ENCODE peak calls at places on chromosomes 3 and 15, in seven cellular contexts. One of them, this sample, is unnamed.
A peak's percentile ranks its signal among the peaks of the same experiment; 100 is the strongest.

GRCh38 chr15:85316244-85316934 is 64.0 kb upstream of the AKAP13 start:
- DNase-seq in Panc1: no peak
- DNase-seq in cardiac fibroblast: peak; percentile 28
- DNase-seq in dorsolateral prefrontal cortex: no peak
- DNase-seq in foreskin fibroblast: peak; percentile 80
- DNase-seq in keratinocyte: no peak
- DNase-seq in progenitor cell of endocrine pancreas: no peak
- DNase-seq in this sample: no peak

GRCh38 chr3:48439820-48440589 is at the start of the genes CCDC51 and TMA7:
- DNase-seq in dorsolateral prefrontal cortex: peak; percentile 99
- DNase-seq in foreskin fibroblast: peak; percentile 98
- DNase-seq in Panc1: peak; percentile 88
- DNase-seq in progenitor cell of endocrine pancreas: peak; percentile 94
- DNase-seq in keratinocyte: peak; percentile 94
- DNase-seq in cardiac fibroblast: peak; percentile 96
- DNase-seq in this sample: peak; percentile 85

GRCh38 chr15:38651328-38652038 is 86.9 kb upstream of the RASGRP1 start:
- DNase-seq in foreskin fibroblast: no peak
- DNase-seq in keratinocyte: no peak
- DNase-seq in progenitor cell of endocrine pancreas: no peak
- DNase-seq in Panc1: no peak
- DNase-seq in cardiac fibroblast: no peak
- DNase-seq in dorsolateral prefrontal cortex: no peak
- DNase-seq in this sample: no peak

GRCh38 chr3:29644261-29644660 is 363.4 kb downstream of the RBMS3 start:
- DNase-seq in keratinocyte: no peak
- DNase-seq in foreskin fibroblast: peak; percentile 35
- DNase-seq in cardiac fibroblast: peak; percentile 31
- DNase-seq in progenitor cell of endocrine pancreas: no peak
- DNase-seq in dorsolateral prefrontal cortex: no peak
- DNase-seq in Panc1: no peak
- DNase-seq in this sample: peak; percentile 42

GRCh38 chr3:128081846-128082245 is 29.6 kb downstream of the SEC61A1 start:
- DNase-seq in cardiac fibroblast: peak; percentile 81
- DNase-seq in dorsolateral prefrontal cortex: no peak
- DNase-seq in progenitor cell of endocrine pancreas: no peak
- DNase-seq in foreskin fibroblast: peak; percentile 85
- DNase-seq in keratinocyte: no peak
- DNase-seq in Panc1: no peak
- DNase-seq in this sample: no peak

GRCh38 chr3:4290272-4290893 is 12.8 kb upstream of the SETMAR start:
- DNase-seq in keratinocyte: no peak
- DNase-seq in dorsolateral prefrontal cortex: peak; percentile 61
- DNase-seq in progenitor cell of endocrine pancreas: peak; percentile 27
- DNase-seq in Panc1: peak; percentile 61
- DNase-seq in cardiac fibroblast: peak; percentile 66
- DNase-seq in foreskin fibroblast: peak; percentile 70
- DNase-seq in this sample: peak; percentile 14

GRCh38 chr3:128911911-128912310 is 32.5 kb downstream of the ACAD9 start:
- DNase-seq in progenitor cell of endocrine pancreas: no peak
- DNase-seq in keratinocyte: no peak
- DNase-seq in Panc1: no peak
- DNase-seq in foreskin fibroblast: no peak
- DNase-seq in cardiac fibroblast: no peak
- DNase-seq in dorsolateral prefrontal cortex: no peak
- DNase-seq in this sample: no peak

GRCh38 chr3:190534986-190535385 is 21.1 kb downstream of the IL1RAP start:
- DNase-seq in keratinocyte: no peak
- DNase-seq in foreskin fibroblast: no peak
- DNase-seq in cardiac fibroblast: peak; percentile 48
- DNase-seq in dorsolateral prefrontal cortex: no peak
- DNase-seq in Panc1: no peak
- DNase-seq in progenitor cell of endocrine pancreas: no peak
- DNase-seq in this sample: no peak

GRCh38 chr3:72123908-72124441 is 339.0 kb upstream of the PROK2 start:
- DNase-seq in foreskin fibroblast: peak; percentile 91
- DNase-seq in cardiac fibroblast: peak; percentile 93
- DNase-seq in progenitor cell of endocrine pancreas: no peak
- DNase-seq in keratinocyte: peak; percentile 91
- DNase-seq in dorsolateral prefrontal cortex: no peak
- DNase-seq in Panc1: peak; percentile 56
- DNase-seq in this sample: peak; percentile 20

GRCh38 chr3:14329116-14329830 is 73.1 kb upstream of the SLC6A6 start:
- DNase-seq in keratinocyte: peak; percentile 38
- DNase-seq in progenitor cell of endocrine pancreas: no peak
- DNase-seq in cardiac fibroblast: peak; percentile 22
- DNase-seq in foreskin fibroblast: peak; percentile 67
- DNase-seq in dorsolateral prefrontal cortex: no peak
- DNase-seq in Panc1: no peak
- DNase-seq in this sample: peak; percentile 3

GRCh38 chr15:70566047-70566835 is 197.1 kb downstream of the UACA start:
- DNase-seq in Panc1: no peak
- DNase-seq in dorsolateral prefrontal cortex: no peak
- DNase-seq in progenitor cell of endocrine pancreas: no peak
- DNase-seq in cardiac fibroblast: no peak
- DNase-seq in keratinocyte: no peak
- DNase-seq in foreskin fibroblast: no peak
- DNase-seq in this sample: no peak

GRCh38 chr3:125123906-125124305 is 68.1 kb upstream of the HEG1 start:
- DNase-seq in progenitor cell of endocrine pancreas: no peak
- DNase-seq in foreskin fibroblast: no peak
- DNase-seq in Panc1: no peak
- DNase-seq in cardiac fibroblast: peak; percentile 55
- DNase-seq in dorsolateral prefrontal cortex: no peak
- DNase-seq in keratinocyte: no peak
- DNase-seq in this sample: no peak

GRCh38 chr3:126798521-126798920 is 94.5 kb downstream of the CHCHD6 start:
- DNase-seq in cardiac fibroblast: no peak
- DNase-seq in progenitor cell of endocrine pancreas: no peak
- DNase-seq in foreskin fibroblast: peak; percentile 55
- DNase-seq in keratinocyte: no peak
- DNase-seq in Panc1: no peak
- DNase-seq in dorsolateral prefrontal cortex: no peak
- DNase-seq in this sample: no peak

GRCh38 chr15:72923304-72923703 is 129.0 kb upstream of the NEO1 start:
- DNase-seq in cardiac fibroblast: no peak
- DNase-seq in foreskin fibroblast: no peak
- DNase-seq in progenitor cell of endocrine pancreas: no peak
- DNase-seq in Panc1: no peak
- DNase-seq in dorsolateral prefrontal cortex: no peak
- DNase-seq in keratinocyte: no peak
- DNase-seq in this sample: no peak

GRCh38 chr3:38090453-38090852 is 46.5 kb downstream of the ACAA1 start:
- DNase-seq in Panc1: no peak
- DNase-seq in dorsolateral prefrontal cortex: no peak
- DNase-seq in cardiac fibroblast: no peak
- DNase-seq in foreskin fibroblast: no peak
- DNase-seq in progenitor cell of endocrine pancreas: no peak
- DNase-seq in keratinocyte: no peak
- DNase-seq in this sample: no peak

GRCh38 chr3:134318166-134318565 is 56.1 kb downstream of the AMOTL2 start:
- DNase-seq in keratinocyte: no peak
- DNase-seq in foreskin fibroblast: no peak
- DNase-seq in progenitor cell of endocrine pancreas: no peak
- DNase-seq in dorsolateral prefrontal cortex: no peak
- DNase-seq in cardiac fibroblast: no peak
- DNase-seq in Panc1: no peak
- DNase-seq in this sample: no peak

GRCh38 chr3:195900426-195901355 is 7.7 kb downstream of the TNK2 start:
- DNase-seq in progenitor cell of endocrine pancreas: no peak
- DNase-seq in dorsolateral prefrontal cortex: peak; percentile 92
- DNase-seq in cardiac fibroblast: no peak
- DNase-seq in Panc1: no peak
- DNase-seq in keratinocyte: no peak
- DNase-seq in foreskin fibroblast: peak; percentile 94
- DNase-seq in this sample: no peak

GRCh38 chr3:44398853-44399252 is 60.3 kb downstream of the TCAIM start:
- DNase-seq in cardiac fibroblast: no peak
- DNase-seq in foreskin fibroblast: no peak
- DNase-seq in dorsolateral prefrontal cortex: no peak
- DNase-seq in progenitor cell of endocrine pancreas: no peak
- DNase-seq in keratinocyte: no peak
- DNase-seq in Panc1: no peak
- DNase-seq in this sample: no peak

GRCh38 chr15:62495670-62496328 is 330.7 kb upstream of the C2CD4B start:
- DNase-seq in foreskin fibroblast: peak; percentile 95
- DNase-seq in Panc1: no peak
- DNase-seq in dorsolateral prefrontal cortex: peak; percentile 11
- DNase-seq in cardiac fibroblast: peak; percentile 80
- DNase-seq in progenitor cell of endocrine pancreas: no peak
- DNase-seq in keratinocyte: peak; percentile 11
- DNase-seq in this sample: peak; percentile 61

GRCh38 chr3:62101488-62101887 is 271.9 kb downstream of the FEZF2 start:
- DNase-seq in Panc1: no peak
- DNase-seq in cardiac fibroblast: no peak
- DNase-seq in dorsolateral prefrontal cortex: no peak
- DNase-seq in keratinocyte: no peak
- DNase-seq in foreskin fibroblast: peak; percentile 63
- DNase-seq in progenitor cell of endocrine pancreas: no peak
- DNase-seq in this sample: peak; percentile 32

GRCh38 chr3:74839591-74839990 is 225.1 kb upstream of the CNTN3 start:
- DNase-seq in foreskin fibroblast: no peak
- DNase-seq in keratinocyte: no peak
- DNase-seq in cardiac fibroblast: no peak
- DNase-seq in progenitor cell of endocrine pancreas: no peak
- DNase-seq in dorsolateral prefrontal cortex: no peak
- DNase-seq in Panc1: no peak
- DNase-seq in this sample: no peak

GRCh38 chr3:140376136-140376889 is 301.6 kb upstream of the TRIM42 start:
- DNase-seq in progenitor cell of endocrine pancreas: no peak
- DNase-seq in Panc1: no peak
- DNase-seq in dorsolateral prefrontal cortex: no peak
- DNase-seq in keratinocyte: no peak
- DNase-seq in foreskin fibroblast: no peak
- DNase-seq in cardiac fibroblast: no peak
- DNase-seq in this sample: no peak

GRCh38 chr3:140375002-140375401 is 302.9 kb upstream of the TRIM42 start:
- DNase-seq in dorsolateral prefrontal cortex: no peak
- DNase-seq in progenitor cell of endocrine pancreas: no peak
- DNase-seq in Panc1: no peak
- DNase-seq in keratinocyte: no peak
- DNase-seq in foreskin fibroblast: no peak
- DNase-seq in cardiac fibroblast: no peak
- DNase-seq in this sample: no peak

GRCh38 chr3:140378571-140379340 is 299.1 kb upstream of the TRIM42 start:
- DNase-seq in cardiac fibroblast: no peak
- DNase-seq in keratinocyte: no peak
- DNase-seq in Panc1: no peak
- DNase-seq in foreskin fibroblast: no peak
- DNase-seq in dorsolateral prefrontal cortex: peak; percentile 51
- DNase-seq in progenitor cell of endocrine pancreas: no peak
- DNase-seq in this sample: no peak

GRCh38 chr3:140377644-140378043 is 300.2 kb upstream of the TRIM42 start:
- DNase-seq in keratinocyte: no peak
- DNase-seq in foreskin fibroblast: no peak
- DNase-seq in dorsolateral prefrontal cortex: no peak
- DNase-seq in progenitor cell of endocrine pancreas: no peak
- DNase-seq in Panc1: no peak
- DNase-seq in cardiac fibroblast: peak; percentile 5
- DNase-seq in this sample: no peak
- TF ChIP-seq CTCF in keratinocyte: no peak
- TF ChIP-seq CTCF in foreskin fibroblast: no peak
- TF ChIP-seq CTCF in dorsolateral prefrontal cortex: no peak
- TF ChIP-seq CTCF in progenitor cell of endocrine pancreas: no peak
- TF ChIP-seq CTCF in Panc1: no peak
- TF ChIP-seq CTCF in cardiac fibroblast: no peak
- TF ChIP-seq CTCF in this sample: no peak

GRCh38 chr3:42601898-42602581 is 1.6 kb downstream of the NKTR start:
- DNase-seq in keratinocyte: no peak
- DNase-seq in progenitor cell of endocrine pancreas: no peak
- DNase-seq in cardiac fibroblast: peak; percentile 21
- DNase-seq in foreskin fibroblast: peak; percentile 37
- DNase-seq in dorsolateral prefrontal cortex: no peak
- DNase-seq in Panc1: no peak
- DNase-seq in this sample: no peak
- TF ChIP-seq CTCF in keratinocyte: peak; percentile 31
- TF ChIP-seq CTCF in progenitor cell of endocrine pancreas: peak; percentile 25
- TF ChIP-seq CTCF in cardiac fibroblast: peak; percentile 1
- TF ChIP-seq CTCF in foreskin fibroblast: no peak
- TF ChIP-seq CTCF in dorsolateral prefrontal cortex: no peak
- TF ChIP-seq CTCF in Panc1: no peak
- TF ChIP-seq CTCF in this sample: peak; percentile 9

DNA sequence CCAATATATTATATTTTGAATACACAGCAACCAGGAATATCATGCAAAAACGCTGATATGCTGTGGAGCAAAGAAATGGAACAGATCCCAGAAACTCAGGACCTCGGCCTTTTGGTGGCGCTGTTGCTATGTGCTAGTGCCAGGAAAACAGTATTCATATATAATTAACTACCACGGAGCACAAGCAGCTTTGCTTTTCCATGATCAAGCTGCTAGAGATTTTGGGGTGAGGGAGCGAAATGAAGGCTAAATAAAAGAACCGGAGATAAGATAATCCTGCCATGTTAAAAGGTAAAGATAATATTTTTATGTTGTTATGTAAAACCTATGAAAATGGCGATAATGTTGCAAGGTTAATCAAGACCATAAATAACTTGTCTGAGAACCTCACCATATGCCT is 157.7 kb upstream of the FAM3D start:
- DNase-seq in Panc1: no peak
- DNase-seq in foreskin fibroblast: peak; percentile 88
- DNase-seq in progenitor cell of endocrine pancreas: peak; percentile 29
- DNase-seq in cardiac fibroblast: peak; percentile 81
- DNase-seq in keratinocyte: no peak
- DNase-seq in dorsolateral prefrontal cortex: peak; percentile 86
- DNase-seq in this sample: no peak
- TF ChIP-seq CTCF in Panc1: peak; percentile 68
- TF ChIP-seq CTCF in foreskin fibroblast: peak; percentile 84
- TF ChIP-seq CTCF in progenitor cell of endocrine pancreas: peak; percentile 78
- TF ChIP-seq CTCF in cardiac fibroblast: peak; percentile 74
- TF ChIP-seq CTCF in keratinocyte: peak; percentile 71
- TF ChIP-seq CTCF in dorsolateral prefrontal cortex: peak; percentile 70
- TF ChIP-seq CTCF in this sample: peak; percentile 83

GRCh38 chr15:82649226-82649999 is 2.2 kb upstream of the CPEB1 start:
- DNase-seq in progenitor cell of endocrine pancreas: no peak
- DNase-seq in cardiac fibroblast: no peak
- DNase-seq in keratinocyte: no peak
- DNase-seq in dorsolateral prefrontal cortex: no peak
- DNase-seq in Panc1: no peak
- DNase-seq in foreskin fibroblast: no peak
- DNase-seq in this sample: no peak
- TF ChIP-seq CTCF in progenitor cell of endocrine pancreas: no peak
- TF ChIP-seq CTCF in cardiac fibroblast: no peak
- TF ChIP-seq CTCF in keratinocyte: no peak
- TF ChIP-seq CTCF in dorsolateral prefrontal cortex: no peak
- TF ChIP-seq CTCF in Panc1: no peak
- TF ChIP-seq CTCF in foreskin fibroblast: no peak
- TF ChIP-seq CTCF in this sample: no peak

This sample was measured in AG09319.